ENCODE peak calls at places on chromosomes 1 and 21, in eight cellular contexts. One of them, this sample, is unnamed.

GRCh38 chr1:10900691-10901090 is 104.2 kb upstream of the CASZ1 start:
- DNase-seq in vagina: no peak
- DNase-seq in fibroblast of pulmonary artery: no peak
- DNase-seq in astrocyte of the spinal cord: no peak
- DNase-seq in Calu3: no peak
- DNase-seq in endothelial cell: no peak
- DNase-seq in GM23338: peak
- DNase-seq in stomach: no peak
- DNase-seq in this sample: no peak

GRCh38 chr1:188350104-188350503 is 1521.4 kb downstream of the PLA2G4A start:
- DNase-seq in vagina: no peak
- DNase-seq in fibroblast of pulmonary artery: no peak
- DNase-seq in astrocyte of the spinal cord: no peak
- DNase-seq in Calu3: no peak
- DNase-seq in endothelial cell: no peak
- DNase-seq in GM23338: no peak
- DNase-seq in stomach: no peak
- DNase-seq in this sample: no peak

GRCh38 chr1:9589144-9589718 is 520 bp downstream of the TMEM201 start:
- DNase-seq in vagina: no peak
- DNase-seq in fibroblast of pulmonary artery: peak
- DNase-seq in astrocyte of the spinal cord: peak
- DNase-seq in Calu3: peak
- DNase-seq in endothelial cell: no peak
- DNase-seq in GM23338: no peak
- DNase-seq in stomach: peak
- DNase-seq in this sample: peak

GRCh38 chr1:160095382-160096105 is 2.9 kb downstream of the IGSF8 start:
- DNase-seq in vagina: no peak
- DNase-seq in fibroblast of pulmonary artery: no peak
- DNase-seq in astrocyte of the spinal cord: no peak
- DNase-seq in Calu3: no peak
- DNase-seq in endothelial cell: no peak
- DNase-seq in GM23338: peak
- DNase-seq in stomach: no peak
- DNase-seq in this sample: no peak

GRCh38 chr1:205279986-205280385 is 41.6 kb downstream of the NUAK2 start:
- DNase-seq in vagina: no peak
- DNase-seq in fibroblast of pulmonary artery: no peak
- DNase-seq in astrocyte of the spinal cord: no peak
- DNase-seq in Calu3: no peak
- DNase-seq in endothelial cell: no peak
- DNase-seq in GM23338: no peak
- DNase-seq in stomach: no peak
- DNase-seq in this sample: no peak

GRCh38 chr1:158037876-158038359 is 44.5 kb downstream of the KIRREL1 start:
- DNase-seq in vagina: no peak
- DNase-seq in fibroblast of pulmonary artery: peak
- DNase-seq in astrocyte of the spinal cord: peak
- DNase-seq in Calu3: peak
- DNase-seq in endothelial cell: no peak
- DNase-seq in GM23338: no peak
- DNase-seq in stomach: no peak
- DNase-seq in this sample: peak

GRCh38 chr1:198220428-198220827 is 63.6 kb downstream of the NEK7 start:
- DNase-seq in vagina: no peak
- DNase-seq in fibroblast of pulmonary artery: peak
- DNase-seq in astrocyte of the spinal cord: peak
- DNase-seq in Calu3: peak
- DNase-seq in endothelial cell: no peak
- DNase-seq in GM23338: no peak
- DNase-seq in stomach: no peak
- DNase-seq in this sample: no peak

GRCh38 chr21:42721341-42721824 is 68.0 kb downstream of the PDE9A start:
- DNase-seq in vagina: no peak
- DNase-seq in fibroblast of pulmonary artery: peak
- DNase-seq in astrocyte of the spinal cord: no peak
- DNase-seq in Calu3: no peak
- DNase-seq in endothelial cell: no peak
- DNase-seq in GM23338: no peak
- DNase-seq in stomach: no peak
- DNase-seq in this sample: no peak

GRCh38 chr1:25711555-25712298 is 88.3 kb upstream of the SELENON start:
- DNase-seq in vagina: no peak
- DNase-seq in fibroblast of pulmonary artery: no peak
- DNase-seq in astrocyte of the spinal cord: peak
- DNase-seq in Calu3: no peak
- DNase-seq in endothelial cell: no peak
- DNase-seq in GM23338: no peak
- DNase-seq in stomach: no peak
- DNase-seq in this sample: no peak

GRCh38 chr1:222347627-222348026 is 200.3 kb downstream of the HHIPL2 start:
- DNase-seq in vagina: no peak
- DNase-seq in fibroblast of pulmonary artery: no peak
- DNase-seq in astrocyte of the spinal cord: no peak
- DNase-seq in Calu3: no peak
- DNase-seq in endothelial cell: no peak
- DNase-seq in GM23338: no peak
- DNase-seq in stomach: no peak
- DNase-seq in this sample: no peak

GRCh38 chr1:45246760-45247159 is 40.4 kb upstream of the ZSWIM5 start:
- DNase-seq in vagina: no peak
- DNase-seq in fibroblast of pulmonary artery: peak
- DNase-seq in astrocyte of the spinal cord: peak
- DNase-seq in Calu3: no peak
- DNase-seq in endothelial cell: no peak
- DNase-seq in GM23338: no peak
- DNase-seq in stomach: no peak
- DNase-seq in this sample: no peak

GRCh38 chr1:68229927-68230812 is 2.2 kb downstream of the WLS start:
- DNase-seq in vagina: no peak
- DNase-seq in fibroblast of pulmonary artery: peak
- DNase-seq in astrocyte of the spinal cord: peak
- DNase-seq in Calu3: peak
- DNase-seq in endothelial cell: peak
- DNase-seq in GM23338: peak
- DNase-seq in stomach: no peak
- DNase-seq in this sample: peak

GRCh38 chr1:13714851-13715250 is 14.9 kb downstream of the PRDM2 start:
- DNase-seq in vagina: no peak
- DNase-seq in fibroblast of pulmonary artery: no peak
- DNase-seq in astrocyte of the spinal cord: no peak
- DNase-seq in Calu3: no peak
- DNase-seq in endothelial cell: no peak
- DNase-seq in GM23338: peak
- DNase-seq in stomach: no peak
- DNase-seq in this sample: no peak
- TF ChIP-seq CTCF in vagina: no peak
- TF ChIP-seq CTCF in fibroblast of pulmonary artery: peak
- TF ChIP-seq CTCF in astrocyte of the spinal cord: peak
- TF ChIP-seq CTCF in Calu3: no peak
- TF ChIP-seq CTCF in endothelial cell: peak
- TF ChIP-seq CTCF in GM23338: peak
- TF ChIP-seq CTCF in stomach: no peak
- TF ChIP-seq CTCF in this sample: no peak

GRCh38 chr1:72830606-72831390 is 548.5 kb upstream of the NEGR1 start:
- DNase-seq in vagina: no peak
- DNase-seq in fibroblast of pulmonary artery: no peak
- DNase-seq in astrocyte of the spinal cord: no peak
- DNase-seq in Calu3: no peak
- DNase-seq in endothelial cell: no peak
- DNase-seq in GM23338: peak
- DNase-seq in stomach: no peak
- DNase-seq in this sample: peak

DNA sequence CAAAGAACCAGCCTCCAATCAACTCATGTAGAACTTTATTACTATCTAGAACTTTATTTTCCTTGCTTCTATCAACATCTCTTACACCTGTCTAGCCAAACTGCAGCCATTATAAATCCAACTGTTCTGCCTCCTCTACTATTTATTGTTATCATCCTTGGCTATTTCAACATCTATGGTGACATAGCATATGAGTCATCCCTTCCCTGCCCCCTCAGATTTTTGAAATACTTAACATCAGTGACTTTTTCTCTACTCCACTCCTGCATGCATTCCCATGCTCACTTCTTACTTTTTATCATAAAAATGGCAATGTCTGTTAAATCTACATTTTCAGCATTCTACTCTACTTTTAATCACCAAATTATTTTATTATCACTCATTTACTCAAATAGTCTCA is 544.9 kb upstream of the NEGR1 start:
- DNase-seq in vagina: no peak
- DNase-seq in fibroblast of pulmonary artery: peak
- DNase-seq in astrocyte of the spinal cord: peak
- DNase-seq in Calu3: no peak
- DNase-seq in endothelial cell: no peak
- DNase-seq in GM23338: no peak
- DNase-seq in stomach: no peak
- DNase-seq in this sample: no peak
- TF ChIP-seq CTCF in vagina: no peak
- TF ChIP-seq CTCF in fibroblast of pulmonary artery: no peak
- TF ChIP-seq CTCF in astrocyte of the spinal cord: no peak
- TF ChIP-seq CTCF in Calu3: no peak
- TF ChIP-seq CTCF in endothelial cell: no peak
- TF ChIP-seq CTCF in GM23338: no peak
- TF ChIP-seq CTCF in stomach: no peak
- TF ChIP-seq CTCF in this sample: no peak

DNA sequence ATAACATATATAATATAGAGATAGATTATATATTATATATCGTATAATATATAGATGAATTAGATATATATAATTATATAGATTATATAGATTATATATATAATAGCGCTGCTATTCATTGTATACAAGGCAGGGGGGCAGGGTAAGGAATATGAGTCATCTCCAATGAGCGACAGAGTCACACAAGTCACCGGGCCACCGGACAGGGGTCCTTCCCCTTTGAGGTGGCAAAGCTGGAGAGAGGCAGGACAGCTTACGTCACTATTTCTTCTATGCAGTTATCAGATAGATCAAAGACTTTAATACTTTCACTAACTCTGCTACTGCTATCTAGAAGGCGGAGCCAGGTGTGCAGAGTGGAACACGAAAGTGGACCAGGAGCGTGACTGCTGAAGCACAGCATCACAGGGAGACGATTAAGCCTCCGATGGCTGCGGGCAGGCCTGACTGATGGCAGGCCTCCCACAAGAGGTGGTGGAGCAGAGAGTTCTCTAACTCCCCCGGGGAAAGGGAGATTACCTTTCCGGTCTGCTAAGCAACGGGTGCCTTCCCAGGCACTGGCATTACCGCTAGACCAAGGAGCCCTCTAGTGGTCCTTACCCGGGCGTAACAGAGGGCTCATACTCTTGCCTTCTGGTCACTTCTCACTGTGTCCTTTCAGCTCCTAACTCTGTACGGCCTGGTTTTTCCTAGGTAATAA is 2154.7 kb downstream of the MRPL39 start:
- DNase-seq in vagina: no peak
- DNase-seq in fibroblast of pulmonary artery: no peak
- DNase-seq in astrocyte of the spinal cord: no peak
- DNase-seq in Calu3: no peak
- DNase-seq in endothelial cell: peak
- DNase-seq in GM23338: peak
- DNase-seq in stomach: no peak
- DNase-seq in this sample: peak
- TF ChIP-seq CTCF in vagina: no peak
- TF ChIP-seq CTCF in fibroblast of pulmonary artery: no peak
- TF ChIP-seq CTCF in astrocyte of the spinal cord: peak
- TF ChIP-seq CTCF in Calu3: no peak
- TF ChIP-seq CTCF in endothelial cell: no peak
- TF ChIP-seq CTCF in GM23338: peak
- TF ChIP-seq CTCF in stomach: no peak
- TF ChIP-seq CTCF in this sample: peak

DNA sequence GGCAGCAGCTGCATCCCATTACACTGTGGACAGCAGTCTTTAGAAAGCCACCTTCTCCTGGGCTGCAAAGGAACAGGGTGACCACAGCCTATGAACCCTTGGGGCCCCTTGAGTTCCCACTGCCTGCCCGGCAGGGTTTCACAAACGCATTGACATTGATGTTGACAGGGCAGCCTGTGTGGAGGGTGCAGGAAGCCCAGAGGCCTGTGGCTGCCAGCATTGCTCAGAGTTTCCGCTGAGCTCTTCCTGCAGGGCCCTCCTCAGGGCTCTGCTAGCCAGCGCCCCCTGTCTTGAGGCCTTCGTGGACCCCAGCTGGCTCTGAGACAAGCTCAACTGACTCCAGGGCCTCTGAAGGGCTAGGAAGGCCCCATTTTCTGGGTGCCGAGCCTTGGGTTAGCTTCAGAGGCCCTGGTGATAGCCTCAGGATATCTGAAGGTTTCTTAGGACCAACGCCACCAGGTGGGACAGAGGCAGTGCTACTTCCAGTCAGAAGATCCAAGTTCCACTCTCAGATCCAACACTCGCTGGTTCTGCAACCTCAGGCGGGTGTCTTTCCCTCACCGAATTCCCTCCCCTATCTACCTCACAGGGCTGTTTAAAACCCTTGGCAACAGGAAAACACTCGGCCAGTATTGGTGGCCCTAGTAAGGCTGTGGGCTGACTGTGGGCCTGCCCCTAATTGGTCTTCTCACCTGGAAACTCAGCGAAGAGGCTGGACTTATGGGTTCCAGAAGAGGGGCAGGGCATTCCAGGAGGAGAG is 27.2 kb upstream of the EPS8L3 start:
- DNase-seq in vagina: no peak
- DNase-seq in fibroblast of pulmonary artery: peak
- DNase-seq in astrocyte of the spinal cord: no peak
- DNase-seq in Calu3: no peak
- DNase-seq in endothelial cell: peak
- DNase-seq in GM23338: peak
- DNase-seq in stomach: peak
- DNase-seq in this sample: no peak
- TF ChIP-seq CTCF in vagina: peak
- TF ChIP-seq CTCF in fibroblast of pulmonary artery: peak
- TF ChIP-seq CTCF in astrocyte of the spinal cord: peak
- TF ChIP-seq CTCF in Calu3: no peak
- TF ChIP-seq CTCF in endothelial cell: no peak
- TF ChIP-seq CTCF in GM23338: peak
- TF ChIP-seq CTCF in stomach: no peak
- TF ChIP-seq CTCF in this sample: no peak